ENCODE peak calls at places on chromosomes 1 and 21, in four cellular contexts. One of them, this sample, is unnamed.

GRCh38 chr1:164515932-164516331 is 43.1 kb upstream of the PBX1 start:
- DNase-seq in right lobe of liver: no peak
- DNase-seq in breast epithelium: no peak
- DNase-seq in H54: no peak
- DNase-seq in this sample: no peak

GRCh38 chr1:167690053-167690452 is 31.7 kb upstream of the MPZL1 start:
- DNase-seq in right lobe of liver: no peak
- DNase-seq in H54: no peak
- DNase-seq in breast epithelium: no peak
- DNase-seq in this sample: no peak

GRCh38 chr1:182385885-182386853 is 5.4 kb downstream of the GLUL start:
- DNase-seq in breast epithelium: no peak
- DNase-seq in right lobe of liver: no peak
- DNase-seq in H54: no peak
- DNase-seq in this sample: no peak

GRCh38 chr1:2204384-2205190 is 10.0 kb upstream of the FAAP20 start:
- DNase-seq in right lobe of liver: peak
- DNase-seq in H54: peak
- DNase-seq in breast epithelium: peak
- DNase-seq in this sample: no peak

GRCh38 chr1:169630006-169630405 is at the start of gene SELP:
- DNase-seq in right lobe of liver: no peak
- DNase-seq in breast epithelium: no peak
- DNase-seq in H54: no peak
- DNase-seq in this sample: no peak

GRCh38 chr1:27350673-27351540 is 9.1 kb downstream of the SYTL1 start:
- DNase-seq in H54: no peak
- DNase-seq in right lobe of liver: no peak
- DNase-seq in breast epithelium: no peak
- DNase-seq in this sample: no peak

GRCh38 chr1:192147221-192147620 is 11.0 kb upstream of the RGS18 start:
- DNase-seq in right lobe of liver: no peak
- DNase-seq in breast epithelium: no peak
- DNase-seq in H54: no peak
- DNase-seq in this sample: no peak

GRCh38 chr1:41742219-41742618 is 176.5 kb downstream of the HIVEP3 start:
- DNase-seq in right lobe of liver: no peak
- DNase-seq in H54: peak
- DNase-seq in breast epithelium: no peak
- DNase-seq in this sample: no peak

GRCh38 chr21:42272109-42272962 is 42.9 kb downstream of the TFF3 start:
- DNase-seq in H54: no peak
- DNase-seq in breast epithelium: no peak
- DNase-seq in right lobe of liver: no peak
- DNase-seq in this sample: no peak

GRCh38 chr1:163897401-163898169 is 575.8 kb downstream of the NUF2 start:
- DNase-seq in breast epithelium: no peak
- DNase-seq in H54: no peak
- DNase-seq in right lobe of liver: no peak
- DNase-seq in this sample: no peak

GRCh38 chr1:181712636-181713238 is 229.4 kb downstream of the CACNA1E start:
- DNase-seq in H54: no peak
- DNase-seq in right lobe of liver: no peak
- DNase-seq in breast epithelium: no peak
- DNase-seq in this sample: no peak

GRCh38 chr1:94925561-94926364 is 1.1 kb downstream of the CNN3 start:
- DNase-seq in right lobe of liver: peak
- DNase-seq in breast epithelium: peak
- DNase-seq in H54: peak
- DNase-seq in this sample: no peak
- TF ChIP-seq POLR2A in right lobe of liver: peak
- TF ChIP-seq POLR2A in breast epithelium: no peak
- TF ChIP-seq POLR2A in H54: peak
- TF ChIP-seq POLR2A in this sample: no peak

GRCh38 chr1:159924791-159925712 is at the start of gene TAGLN2:
- DNase-seq in breast epithelium: peak
- DNase-seq in right lobe of liver: peak
- DNase-seq in H54: peak
- DNase-seq in this sample: peak

GRCh38 chr1:159924025-159924790 is 1.1 kb downstream of the TAGLN2 start:
- DNase-seq in breast epithelium: peak
- DNase-seq in H54: peak
- DNase-seq in right lobe of liver: peak
- DNase-seq in this sample: peak

GRCh38 chr1:159921700-159922498 is 3.4 kb downstream of the TAGLN2 start:
- DNase-seq in right lobe of liver: no peak
- DNase-seq in H54: no peak
- DNase-seq in breast epithelium: no peak
- DNase-seq in this sample: no peak

GRCh38 chr1:159922499-159923202 is 2.7 kb downstream of the TAGLN2 start:
- DNase-seq in breast epithelium: no peak
- DNase-seq in right lobe of liver: peak
- DNase-seq in H54: no peak
- DNase-seq in this sample: no peak

DNA sequence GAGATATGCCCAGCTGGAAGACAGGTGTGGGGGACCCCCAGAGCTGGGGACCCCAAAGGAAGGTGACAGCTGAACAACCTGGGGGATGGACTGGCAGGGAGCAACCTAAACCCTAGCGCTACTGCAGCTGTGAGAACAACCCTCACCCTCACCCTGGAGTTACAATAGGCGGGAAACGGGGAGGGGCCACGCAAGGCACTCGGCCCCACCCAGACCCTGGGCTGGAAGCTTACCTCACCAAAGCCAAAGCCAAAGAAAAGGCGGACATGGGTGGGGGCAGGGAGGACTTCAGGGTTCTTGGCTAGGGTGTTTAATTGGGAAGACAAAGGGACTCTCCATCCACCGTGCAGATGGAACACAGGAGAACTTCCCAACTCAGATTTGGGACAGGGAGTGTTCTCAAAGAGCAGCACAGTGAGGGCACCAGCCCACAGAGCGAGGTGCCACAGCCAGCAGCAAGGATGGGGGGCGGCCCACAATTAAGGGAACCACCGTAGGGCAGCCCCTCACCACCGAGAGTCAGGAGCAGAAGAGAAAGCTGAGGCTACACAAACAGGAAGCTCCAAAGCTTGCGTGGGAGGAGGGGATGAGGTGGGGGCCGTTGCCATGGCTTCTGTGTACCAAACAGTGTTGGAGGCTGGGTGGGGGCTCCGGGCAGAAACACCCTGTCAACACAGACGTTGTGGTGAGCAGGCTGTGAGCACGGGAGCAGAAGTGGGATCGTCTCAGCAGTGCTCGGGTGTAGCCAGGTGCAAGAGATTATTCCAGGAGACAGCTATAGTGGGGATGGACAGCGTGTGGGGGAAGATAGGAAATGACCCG is 1.9 kb downstream of the TAGLN2 start:
- DNase-seq in right lobe of liver: peak
- DNase-seq in H54: peak
- DNase-seq in breast epithelium: peak
- DNase-seq in this sample: peak
- TF ChIP-seq POLR2A in right lobe of liver: peak
- TF ChIP-seq POLR2A in H54: peak
- TF ChIP-seq POLR2A in breast epithelium: peak
- TF ChIP-seq POLR2A in this sample: peak

GRCh38 chr21:36540700-36541099 is 60.8 kb upstream of the CLDN14 start:
- DNase-seq in breast epithelium: no peak
- DNase-seq in H54: no peak
- DNase-seq in right lobe of liver: no peak
- DNase-seq in this sample: no peak
- TF ChIP-seq POLR2A in breast epithelium: no peak
- TF ChIP-seq POLR2A in H54: no peak
- TF ChIP-seq POLR2A in right lobe of liver: no peak
- TF ChIP-seq POLR2A in this sample: no peak

DNA sequence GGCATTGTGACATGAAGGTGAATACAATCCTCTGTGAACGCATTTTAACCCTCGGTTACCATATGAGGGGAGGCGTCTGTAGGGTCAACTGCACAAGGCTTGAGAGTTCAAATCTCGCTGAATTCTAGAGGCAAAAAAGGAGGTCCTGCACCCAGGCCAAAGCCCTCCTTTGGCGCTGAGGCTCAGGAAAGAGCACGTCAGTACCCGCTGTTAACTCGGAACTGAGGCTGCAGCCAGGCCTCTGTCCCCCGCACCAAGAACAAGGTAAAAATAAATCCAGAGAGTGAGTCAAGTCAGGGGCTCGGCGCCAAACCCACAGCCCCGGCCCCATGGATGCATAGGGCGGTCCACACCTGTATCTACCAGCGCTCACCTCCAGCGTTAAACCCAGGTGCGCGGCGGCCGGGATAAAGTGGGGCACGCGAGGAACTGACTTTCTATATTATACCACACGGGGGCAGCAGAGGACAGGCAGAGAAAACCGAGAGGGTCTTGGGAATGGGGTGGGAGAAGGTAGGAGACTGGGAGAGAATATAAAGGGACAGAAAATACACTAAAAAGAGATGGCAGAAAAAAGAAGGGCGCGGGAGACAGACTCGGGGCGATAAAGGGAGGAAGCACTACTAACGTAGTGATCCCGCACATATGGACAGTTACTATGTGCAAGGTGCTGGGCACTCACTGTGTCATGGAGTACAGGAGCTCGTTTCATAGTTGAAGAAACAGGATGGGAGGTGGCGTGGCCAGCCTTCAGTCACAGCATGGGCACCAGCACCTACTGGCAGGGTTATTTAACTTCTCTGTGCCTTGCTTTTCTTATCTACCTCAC is 54.9 kb downstream of the DMRTA2 start:
- DNase-seq in H54: no peak
- DNase-seq in breast epithelium: no peak
- DNase-seq in right lobe of liver: peak
- DNase-seq in this sample: no peak
- TF ChIP-seq POLR2A in H54: no peak
- TF ChIP-seq POLR2A in breast epithelium: no peak
- TF ChIP-seq POLR2A in right lobe of liver: no peak
- TF ChIP-seq POLR2A in this sample: no peak

GRCh38 chr1:9537863-9538668 is 1.2 kb upstream of the SLC25A33 start:
- DNase-seq in H54: no peak
- DNase-seq in right lobe of liver: peak
- DNase-seq in breast epithelium: no peak
- DNase-seq in this sample: no peak
- TF ChIP-seq POLR2A in H54: no peak
- TF ChIP-seq POLR2A in right lobe of liver: peak
- TF ChIP-seq POLR2A in breast epithelium: no peak
- TF ChIP-seq POLR2A in this sample: peak

GRCh38 chr1:209883341-209883971 is 54.6 kb upstream of the SYT14 start:
- DNase-seq in H54: no peak
- DNase-seq in right lobe of liver: no peak
- DNase-seq in breast epithelium: no peak
- DNase-seq in this sample: no peak
- TF ChIP-seq POLR2A in H54: no peak
- TF ChIP-seq POLR2A in right lobe of liver: no peak
- TF ChIP-seq POLR2A in breast epithelium: no peak
- TF ChIP-seq POLR2A in this sample: no peak

GRCh38 chr1:203291201-203292096 is 13.9 kb upstream of the BTG2 start:
- DNase-seq in H54: no peak
- DNase-seq in right lobe of liver: no peak
- DNase-seq in breast epithelium: no peak
- DNase-seq in this sample: no peak
- TF ChIP-seq POLR2A in H54: no peak
- TF ChIP-seq POLR2A in right lobe of liver: no peak
- TF ChIP-seq POLR2A in breast epithelium: no peak
- TF ChIP-seq POLR2A in this sample: no peak